ENCODE peak calls at places on chromosomes 7 and 10, in nine cellular contexts. A is SHP77 treated with DMSO at 0.1 percent for 48 hours; H is GM19239; R is C1 segment of cervical spinal cord; C is IMR-90; E is stimulated activated CD4-positive, alpha-beta T cell treated with anti-CD3 and anti-CD28 coated beads, Interleukin-4, amount 100 ng/mL, for 1 hour; D is heart right ventricle; W is right cardiac atrium; J is activated CD4-positive, alpha-beta T cell treated with anti-CD3 and anti-CD28 coated beads for 1 hour. N is an unnamed sample.

GRCh38 chr7:140230862-140231778 is 54.3 kb upstream of the KDM7A start:
- DNase-seq in D (peak; percentile 39), J (peak; percentile 38), A (peak; percentile 52), R (no peak), H (no peak), C (peak; percentile 39), E (peak; percentile 57), W (peak; percentile 37), N (no peak)

GRCh38 chr7:110373514-110374258 is 717.2 kb upstream of the LRRN3 start:
- DNase-seq in E (no peak), A (no peak), W (no peak), D (no peak), C (peak; percentile 72), H (no peak), R (no peak), J (no peak), N (no peak)

GRCh38 chr10:47030191-47030698 is 119.0 kb downstream of the PTPN20 start:
- DNase-seq in J (no peak), A (no peak), R (no peak), C (no peak), W (no peak), E (no peak), H (no peak), D (no peak), N (no peak)

GRCh38 chr7:2613926-2614613 is 17.7 kb upstream of the TTYH3 start:
- DNase-seq in E (no peak), W (no peak), D (peak; percentile 63), J (no peak), C (no peak), A (no peak), R (peak; percentile 24), H (no peak), N (no peak)

GRCh38 chr7:91181949-91182348 is 82.3 kb upstream of the FZD1 start:
- DNase-seq in C (peak; percentile 32), D (no peak), E (no peak), W (no peak), A (no peak), H (no peak), J (no peak), R (no peak), N (no peak)

GRCh38 chr7:92669616-92670153 is 79.5 kb upstream of the FAM133B start:
- DNase-seq in E (no peak), A (no peak), R (no peak), D (no peak), C (peak; percentile 28), W (no peak), J (no peak), H (no peak), N (no peak)

GRCh38 chr10:102230264-102230860 is 4.3 kb downstream of the ELOVL3 start:
- DNase-seq in H (no peak), E (peak; percentile 46), C (peak; percentile 42), A (peak; percentile 6), D (peak; percentile 62), R (no peak), W (peak; percentile 63), J (peak; percentile 19), N (peak; percentile 41)

GRCh38 chr7:631966-632830 is 94.3 kb upstream of the DNAAF5 start:
- DNase-seq in D (no peak), R (no peak), W (no peak), C (no peak), H (no peak), A (no peak), E (no peak), J (no peak), N (no peak)

GRCh38 chr7:100781255-100781654 is 46.1 kb downstream of the EPHB4 start:
- DNase-seq in A (no peak), E (no peak), D (no peak), J (no peak), W (no peak), R (no peak), C (no peak), H (no peak), N (no peak)

GRCh38 chr10:15155978-15156377 is 12.5 kb downstream of the NMT2 start:
- DNase-seq in D (no peak), E (no peak), J (no peak), A (no peak), C (no peak), R (no peak), H (no peak), W (no peak), N (no peak)

GRCh38 chr10:133012573-133013359 is 70.4 kb upstream of the CFAP46 start:
- DNase-seq in C (no peak), D (peak; percentile 31), E (no peak), J (no peak), A (no peak), R (no peak), H (no peak), W (peak; percentile 57), N (no peak)

GRCh38 chr10:8946451-8946850 is 892.0 kb downstream of the GATA3 start:
- DNase-seq in J (no peak), R (no peak), C (no peak), H (no peak), A (no peak), E (no peak), W (no peak), D (no peak), N (no peak)

GRCh38 chr7:65397730-65398142 is 24.1 kb downstream of the ZNF92 start:
- DNase-seq in J (no peak), E (no peak), W (no peak), C (no peak), A (no peak), D (no peak), R (no peak), H (no peak), N (no peak)

GRCh38 chr10:20059084-20059835 is 243.0 kb downstream of the PLXDC2 start:
- DNase-seq in E (no peak), J (no peak), D (no peak), C (peak; percentile 20), R (no peak), A (no peak), H (no peak), W (no peak), N (no peak)